ENCODE peak calls at places on chromosome 1, in nine cellular contexts. X is RWPE1, U is foreskin fibroblast, N is thoracic aorta, B is HFF-Myc, Z is heart right ventricle, F is heart left ventricle, K is fibroblast of mammary gland, G is A549. D is an unnamed sample.

GRCh38 chr1:203462878-203463277 is 12.7 kb upstream of the PRELP start:
- DNase-seq in G (no peak), N (peak), U (peak), B (no peak), F (no peak), X (peak), K (peak), Z (no peak), D (no peak)

GRCh38 chr1:76901158-76901767 is 34.0 kb downstream of the ST6GALNAC5 start:
- DNase-seq in Z (peak), F (no peak), N (no peak), U (peak), X (peak), G (peak), K (peak), B (peak), D (peak)

GRCh38 chr1:109508001-109508872 is 1.3 kb downstream of the AMIGO1 start:
- DNase-seq in Z (no peak), K (no peak), X (no peak), G (no peak), B (no peak), F (no peak), N (no peak), U (no peak), D (no peak)

GRCh38 chr1:209685835-209686234 is 10.6 kb downstream of the G0S2 start:
- DNase-seq in U (no peak), K (no peak), X (no peak), G (no peak), B (no peak), F (no peak), N (no peak), Z (no peak), D (no peak)

GRCh38 chr1:228006034-228006792 is 585 bp upstream of the WNT3A start:
- DNase-seq in F (no peak), Z (no peak), N (no peak), U (no peak), G (no peak), B (no peak), K (no peak), X (no peak), D (no peak)

GRCh38 chr1:31645274-31645568 is 545 bp upstream of the PEF1 start:
- DNase-seq in G (no peak), U (no peak), B (no peak), K (no peak), N (no peak), F (no peak), Z (no peak), X (no peak), D (peak)

GRCh38 chr1:70486676-70487470 is 75.8 kb downstream of the CTH start:
- DNase-seq in G (no peak), K (peak), N (no peak), F (peak), X (peak), Z (peak), B (no peak), U (peak), D (no peak)

GRCh38 chr1:230809205-230809990 is 58.9 kb downstream of the C1orf198 start:
- DNase-seq in K (no peak), F (no peak), N (no peak), B (no peak), U (no peak), X (no peak), Z (no peak), G (no peak), D (no peak)

GRCh38 chr1:119862276-119862675 is 34.0 kb downstream of the ADAM30 start:
- DNase-seq in F (no peak), N (no peak), U (no peak), Z (no peak), G (no peak), X (no peak), K (no peak), B (no peak), D (no peak)

GRCh38 chr1:37038079-37038702 is 3.9 kb upstream of the GRIK3 start:
- DNase-seq in K (peak), U (no peak), X (peak), Z (peak), N (no peak), B (no peak), F (no peak), G (peak), D (peak)

GRCh38 chr1:7449750-7450149 is 321.3 kb upstream of the VAMP3 start:
- DNase-seq in F (no peak), G (no peak), Z (no peak), U (no peak), N (no peak), B (no peak), K (no peak), X (no peak), D (no peak)

GRCh38 chr1:115575661-115576060 is 66.1 kb upstream of the VANGL1 start:
- DNase-seq in Z (no peak), U (no peak), F (no peak), X (no peak), B (no peak), N (no peak), K (no peak), G (no peak), D (no peak)

GRCh38 chr1:5222626-5223025 is 568.2 kb downstream of the AJAP1 start:
- DNase-seq in Z (no peak), N (no peak), K (no peak), U (no peak), B (no peak), X (no peak), G (no peak), F (no peak), D (no peak)

GRCh38 chr1:101833312-101833711 is 163.4 kb downstream of the OLFM3 start:
- DNase-seq in G (no peak), N (no peak), U (no peak), B (no peak), X (no peak), K (no peak), Z (no peak), F (no peak), D (no peak)

GRCh38 chr1:150484861-150485260 is 2.4 kb upstream of the TARS2 start:
- DNase-seq in F (no peak), B (no peak), X (no peak), U (no peak), K (peak), G (no peak), N (no peak), Z (no peak), D (no peak)

GRCh38 chr1:150487763-150488115 is 520 bp downstream of the TARS2 start:
- DNase-seq in U (no peak), X (no peak), K (no peak), Z (no peak), F (no peak), N (no peak), B (no peak), G (no peak), D (no peak)

GRCh38 chr1:150484431-150484830 is 2.8 kb upstream of the TARS2 start:
- DNase-seq in G (no peak), U (peak), Z (no peak), K (peak), F (no peak), X (peak), B (no peak), N (no peak), D (no peak)

DNA sequence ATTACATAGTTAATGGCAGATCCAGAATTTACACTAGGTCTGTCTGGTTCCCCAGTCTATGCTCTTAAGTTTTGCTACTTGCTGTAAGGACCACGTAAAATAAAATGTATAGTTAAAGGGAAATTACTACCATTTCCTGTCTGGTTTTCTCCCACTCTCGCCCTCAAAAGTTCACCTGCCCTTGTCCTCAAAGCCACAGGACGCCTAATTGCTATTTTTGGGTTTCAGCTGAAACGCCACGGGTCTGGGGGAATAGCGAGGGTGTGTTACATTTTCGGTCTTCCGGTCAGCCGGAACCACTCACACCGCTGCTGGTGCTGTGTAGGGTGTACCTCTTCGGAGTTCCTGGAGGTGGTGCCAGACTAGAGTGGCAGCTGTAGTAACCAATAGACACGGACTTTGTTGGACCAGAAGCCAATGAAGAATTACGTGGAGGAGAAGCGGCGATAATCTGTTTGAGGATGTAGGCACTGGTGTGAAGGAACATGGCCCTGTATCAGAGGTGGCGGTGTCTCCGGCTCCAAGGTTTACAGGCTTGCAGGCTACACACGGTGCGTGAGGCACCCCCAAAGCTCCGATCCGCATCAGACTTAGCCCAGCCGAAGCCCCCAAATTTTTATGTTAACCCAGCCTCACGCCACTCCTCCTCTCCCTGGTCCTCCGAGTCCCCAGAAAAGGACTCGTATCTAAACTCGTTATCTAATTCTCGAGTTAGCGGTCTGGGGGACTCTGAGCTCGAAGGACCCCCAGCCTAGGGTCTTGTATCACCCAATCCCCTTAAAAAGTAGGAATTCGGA is at the start of gene TARS2:
- DNase-seq in G (peak), U (peak), N (peak), K (peak), B (peak), F (peak), X (peak), Z (peak), D (peak)
- TF ChIP-seq CTCF in G (no peak), U (no peak), N (peak), K (peak), B (no peak), F (no peak), X (no peak), Z (peak), D (peak)

GRCh38 chr1:20588634-20589225 is at the start of gene CDA:
- DNase-seq in N (no peak), X (peak), B (no peak), F (peak), Z (no peak), G (peak), K (no peak), U (no peak), D (no peak)

GRCh38 chr1:20584890-20585289 is 4.0 kb upstream of the CDA start:
- DNase-seq in G (no peak), N (no peak), B (no peak), X (no peak), U (no peak), F (no peak), K (peak), Z (no peak), D (no peak)

GRCh38 chr1:20587639-20588017 is 1.3 kb upstream of the CDA start:
- DNase-seq in G (no peak), B (no peak), X (no peak), Z (peak), U (peak), N (no peak), K (peak), F (no peak), D (no peak)

GRCh38 chr1:20589331-20590312 is 725 bp downstream of the CDA start:
- DNase-seq in X (no peak), F (peak), U (peak), B (no peak), K (peak), Z (peak), N (no peak), G (no peak), D (no peak)

DNA sequence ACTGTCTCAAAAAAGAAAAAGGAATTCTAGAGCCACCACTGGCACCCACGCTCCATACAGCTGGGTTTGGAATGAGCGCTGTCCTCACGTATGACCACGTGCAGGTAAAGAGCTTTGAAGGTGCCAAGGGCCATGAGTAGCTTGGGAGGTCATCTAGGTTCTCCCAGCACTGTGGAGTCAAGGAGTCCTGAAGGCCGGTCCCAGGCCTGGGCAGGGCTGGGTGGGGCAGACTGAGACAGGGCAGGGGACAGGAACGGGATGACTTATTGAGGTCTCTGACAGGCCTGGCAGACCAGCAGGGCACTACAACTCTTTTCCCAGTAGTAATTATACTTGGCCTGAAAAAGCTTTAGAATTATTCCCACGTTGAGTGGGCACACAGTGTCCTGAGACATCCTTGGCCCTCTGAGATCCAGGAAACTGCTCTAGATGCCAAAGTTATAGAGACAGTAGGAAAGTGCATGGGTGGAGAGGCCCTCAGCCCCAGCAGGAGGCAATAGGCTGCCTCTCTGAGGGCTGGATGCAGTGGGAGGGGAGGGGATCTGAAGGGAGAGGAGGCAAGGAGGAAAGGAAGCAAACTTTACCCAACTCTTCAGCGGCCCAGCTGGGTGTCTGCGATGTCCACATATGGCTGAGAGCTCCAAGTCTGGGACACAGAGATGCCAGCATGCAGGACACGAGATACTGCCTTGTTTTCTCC is 1.8 kb upstream of the CDA start:
- DNase-seq in U (peak), F (no peak), X (no peak), G (no peak), Z (no peak), K (peak), B (no peak), N (no peak), D (no peak)
- TF ChIP-seq CTCF in U (no peak), F (no peak), X (no peak), G (no peak), Z (no peak), K (peak), B (no peak), N (no peak), D (no peak)

DNA sequence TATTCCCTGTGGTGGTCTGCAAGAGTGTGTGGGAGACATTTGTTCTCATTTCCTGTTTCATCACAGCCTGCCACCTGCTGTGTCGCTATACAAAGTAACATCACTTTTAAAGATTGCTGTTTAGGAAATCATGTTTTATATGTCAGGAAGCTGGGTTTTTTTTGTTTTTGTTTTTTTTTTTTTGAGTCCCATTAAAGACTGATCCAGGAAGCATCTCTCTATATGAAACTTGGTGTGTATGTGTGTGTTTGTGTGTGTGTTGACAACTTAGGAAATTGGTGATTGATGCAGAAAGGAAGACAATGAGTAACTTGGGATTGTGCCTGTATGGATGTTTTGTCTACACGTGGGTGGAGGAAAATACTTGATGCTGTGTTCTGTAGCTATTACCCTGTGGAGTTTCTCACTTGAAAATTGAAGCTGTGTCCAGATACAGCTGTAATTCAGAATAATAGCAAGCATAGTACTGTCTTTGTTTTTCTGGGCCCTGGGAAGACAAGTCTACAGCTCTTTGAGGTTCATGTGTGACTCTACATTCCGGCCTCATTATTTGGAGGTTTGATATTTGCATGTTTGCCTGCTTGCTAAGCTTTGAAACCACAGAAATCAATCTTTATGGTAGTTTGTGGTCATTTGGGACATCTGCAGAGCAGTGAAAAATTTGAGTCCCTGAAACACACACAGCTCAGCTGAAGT is 47.9 kb downstream of the LAMC1 start:
- DNase-seq in G (no peak), B (no peak), F (no peak), X (no peak), Z (no peak), K (peak), N (no peak), U (peak), D (no peak)
- TF ChIP-seq CTCF in G (no peak), B (no peak), F (no peak), X (no peak), Z (no peak), K (no peak), N (no peak), U (no peak), D (no peak)

GRCh38 chr1:50105430-50105829 is 3.3 kb upstream of the ELAVL4 start:
- DNase-seq in K (no peak), X (no peak), U (no peak), B (no peak), Z (no peak), F (no peak), N (no peak), G (no peak), D (no peak)
- TF ChIP-seq CTCF in K (peak), X (no peak), U (no peak), B (no peak), Z (no peak), F (no peak), N (no peak), G (no peak), D (peak)

DNA sequence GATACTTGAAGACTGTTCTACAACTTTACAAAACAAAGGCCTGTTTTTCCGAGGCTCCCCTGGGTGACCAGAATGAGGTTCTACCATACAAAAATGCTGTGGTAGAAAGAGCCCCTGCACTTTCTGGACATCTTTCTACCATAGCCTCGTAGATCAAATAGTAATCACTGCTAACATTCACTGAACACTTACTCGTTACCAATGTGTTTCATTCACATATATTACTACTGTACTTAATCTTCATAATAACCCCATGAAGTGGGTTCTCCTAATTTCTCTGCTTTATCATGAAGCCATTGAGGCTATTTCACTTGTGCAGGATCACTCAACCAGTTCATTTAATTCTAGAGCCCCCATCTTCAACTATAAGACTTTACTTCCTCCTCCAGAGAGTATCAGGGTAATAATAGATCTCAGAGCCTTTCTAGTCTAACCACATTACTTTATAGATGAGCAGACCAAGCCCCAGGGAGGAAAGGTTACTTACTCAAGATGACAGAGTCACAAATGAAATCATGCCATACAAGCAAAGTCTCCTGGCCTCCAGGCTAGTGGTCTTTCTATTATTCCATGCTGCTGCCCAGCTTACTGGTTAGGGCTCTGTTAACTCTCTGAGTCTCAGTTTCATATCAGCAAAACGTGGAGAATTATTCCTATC is 46.7 kb upstream of the OSBPL9 start:
- DNase-seq in N (no peak), B (no peak), U (no peak), X (no peak), K (no peak), Z (no peak), F (no peak), G (no peak), D (no peak)
- TF ChIP-seq CTCF in N (no peak), B (no peak), U (no peak), X (no peak), K (no peak), Z (no peak), F (no peak), G (no peak), D (no peak)

GRCh38 chr1:172320723-172321122 is 99.8 kb upstream of the C1orf105 start:
- DNase-seq in F (no peak), K (peak), B (no peak), N (no peak), Z (no peak), U (peak), X (no peak), G (no peak), D (no peak)
- TF ChIP-seq CTCF in F (no peak), K (no peak), B (no peak), N (peak), Z (no peak), U (no peak), X (no peak), G (no peak), D (no peak)

DNA sequence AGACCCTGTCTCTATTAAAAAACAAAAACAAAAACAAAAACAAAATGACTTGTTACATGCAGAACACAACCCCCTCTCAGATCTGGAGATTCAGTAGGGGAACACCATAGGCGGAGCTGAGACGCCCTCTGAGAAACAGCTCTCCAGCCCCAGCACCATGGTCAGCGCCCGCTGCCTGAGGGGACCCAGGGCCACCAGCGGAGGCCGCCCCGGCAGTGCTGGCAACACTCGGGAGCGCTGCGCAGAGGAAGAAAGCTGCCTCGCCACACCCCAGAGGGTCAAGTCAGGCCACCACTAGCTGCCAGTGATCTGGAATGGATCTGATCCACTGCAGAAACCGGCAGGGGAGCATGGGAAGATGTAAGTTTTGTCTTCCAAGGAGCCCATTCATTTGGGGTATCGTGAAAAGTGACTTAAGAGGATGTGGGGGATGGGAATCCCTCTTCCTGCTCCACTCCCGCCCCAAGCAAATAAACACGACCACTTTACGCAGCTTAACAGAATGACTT is 3.1 kb downstream of the ACTA1 start:
- DNase-seq in N (no peak), K (peak), F (peak), G (no peak), U (peak), X (no peak), B (no peak), Z (peak), D (peak)
- TF ChIP-seq CTCF in N (no peak), K (no peak), F (no peak), G (no peak), U (no peak), X (no peak), B (no peak), Z (no peak), D (no peak)

GRCh38 chr1:82366694-82367093 is 566.0 kb downstream of the ADGRL2 start:
- DNase-seq in G (no peak), X (no peak), Z (no peak), B (no peak), K (no peak), F (no peak), N (no peak), U (no peak), D (no peak)

GRCh38 chr1:82371844-82372498 is 571.2 kb downstream of the ADGRL2 start:
- DNase-seq in X (peak), B (no peak), U (no peak), N (no peak), Z (no peak), K (no peak), G (no peak), F (no peak), D (no peak)

GRCh38 chr1:82367456-82367855 is 566.7 kb downstream of the ADGRL2 start:
- DNase-seq in G (no peak), X (no peak), F (no peak), B (no peak), Z (no peak), K (no peak), U (no peak), N (no peak), D (no peak)
- TF ChIP-seq CTCF in G (no peak), X (no peak), F (no peak), B (no peak), Z (no peak), K (no peak), U (no peak), N (no peak), D (no peak)

GRCh38 chr1:177784394-177784793 is 185.5 kb downstream of the SEC16B start:
- DNase-seq in K (no peak), B (no peak), Z (no peak), X (no peak), N (no peak), U (no peak), F (no peak), G (no peak), D (no peak)

GRCh38 chr1:177779325-177779965 is 190.4 kb downstream of the SEC16B start:
- DNase-seq in U (no peak), X (no peak), F (no peak), G (no peak), Z (no peak), K (no peak), N (no peak), B (no peak), D (no peak)

GRCh38 chr1:177783052-177783451 is 186.8 kb downstream of the SEC16B start:
- DNase-seq in F (no peak), K (no peak), X (no peak), N (no peak), Z (no peak), U (no peak), B (no peak), G (no peak), D (no peak)

GRCh38 chr1:177780096-177780700 is 189.7 kb downstream of the SEC16B start:
- DNase-seq in N (no peak), B (peak), K (peak), Z (no peak), G (peak), U (peak), X (peak), F (no peak), D (peak)
- TF ChIP-seq CTCF in N (no peak), B (peak), K (peak), Z (peak), G (peak), U (peak), X (peak), F (peak), D (peak)